ENCODE peak calls at places on chromosome 11, in four cellular contexts. S, C, W and D are unnamed samples.

GRCh38 chr11:1042626-1043562 is 6.4 kb upstream of the MUC6 start:
- DNase-seq in S (no peak), C (no peak), W (no peak), D (no peak)

GRCh38 chr11:110939471-110939870 is 227.2 kb upstream of the ARHGAP20 start:
- DNase-seq in S (no peak), C (no peak), W (no peak), D (no peak)

GRCh38 chr11:72840780-72841179 is 26.6 kb downstream of the ATG16L2 start:
- DNase-seq in S (no peak), C (no peak), W (no peak), D (no peak)

GRCh38 chr11:13834463-13834862 is 128.1 kb upstream of the SPON1 start:
- DNase-seq in S (no peak), C (peak; percentile 68), W (no peak), D (no peak)

GRCh38 chr11:6650980-6651379 is 4.6 kb downstream of the DCHS1 start:
- DNase-seq in S (no peak), C (no peak), W (no peak), D (no peak)

GRCh38 chr11:116371146-116371545 is 401.6 kb downstream of the BUD13 start:
- DNase-seq in S (no peak), C (no peak), W (no peak), D (no peak)

GRCh38 chr11:46827995-46828394 is 18.1 kb downstream of the CKAP5 start:
- DNase-seq in S (no peak), C (no peak), W (no peak), D (no peak)

GRCh38 chr11:128291835-128292234 is 295.5 kb downstream of the ETS1 start:
- DNase-seq in S (peak; percentile 60), C (no peak), W (no peak), D (no peak)

GRCh38 chr11:102225689-102226562 is 91.4 kb upstream of the BIRC3 start:
- DNase-seq in S (no peak), C (no peak), W (no peak), D (no peak)

GRCh38 chr11:17725174-17725573 is 5.8 kb downstream of the MYOD1 start:
- DNase-seq in S (no peak), C (no peak), W (no peak), D (no peak)

GRCh38 chr11:72598901-72599300 is 75.3 kb downstream of the PDE2A start:
- DNase-seq in S (no peak), C (peak; percentile 69), W (no peak), D (peak; percentile 54)

GRCh38 chr11:130638048-130638447 is 189.6 kb downstream of the ADAMTS15 start:
- DNase-seq in S (no peak), C (no peak), W (no peak), D (no peak)

GRCh38 chr11:2300936-2301630 is 635 bp downstream of the C11orf21 start:
- DNase-seq in S (no peak), C (no peak), W (no peak), D (no peak)

GRCh38 chr11:19259487-19260345 is 19.0 kb upstream of the E2F8 start:
- DNase-seq in S (peak; percentile 23), C (peak; percentile 70), W (no peak), D (no peak)

GRCh38 chr11:14183973-14184372 is 175.0 kb downstream of the RRAS2 start:
- DNase-seq in S (no peak), C (no peak), W (no peak), D (no peak)

GRCh38 chr11:63729326-63729725 is 39.2 kb downstream of the ZFTA start:
- DNase-seq in S (no peak), C (no peak), W (no peak), D (no peak)